ENCODE peak calls at places on chromosomes 16 and 17, in four cellular contexts. T is ovary, F is right lobe of liver, J is Peyer's patch. H is an unnamed sample.

GRCh38 chr16:86597880-86598606 is 19.7 kb downstream of the FOXL1 start:
- DNase-seq in T (no peak), F (no peak), J (no peak), H (peak)

GRCh38 chr17:57478851-57479250 is 222.5 kb downstream of the MSI2 start:
- DNase-seq in T (no peak), F (no peak), J (no peak), H (no peak)

GRCh38 chr17:64058547-64059115 is 38.2 kb upstream of the ICAM2 start:
- DNase-seq in T (peak), F (peak), J (no peak), H (no peak)

GRCh38 chr16:77212736-77213541 is 13.7 kb downstream of the SYCE1L start:
- DNase-seq in T (peak), F (peak), J (peak), H (peak)

GRCh38 chr17:55238931-55239297 is 25.8 kb upstream of the HLF start:
- DNase-seq in T (no peak), F (peak), J (no peak), H (no peak)

GRCh38 chr16:11398851-11399250 is 53.6 kb downstream of the RMI2 start:
- DNase-seq in T (peak), F (no peak), J (no peak), H (no peak)

GRCh38 chr16:59046335-59046734 is 312.2 kb upstream of the GOT2 start:
- DNase-seq in T (no peak), F (no peak), J (no peak), H (no peak)

GRCh38 chr17:27497696-27498095 is 41.4 kb downstream of the KSR1 start:
- DNase-seq in T (no peak), F (no peak), J (no peak), H (peak)

GRCh38 chr16:12271006-12271405 is 294.5 kb downstream of the SNX29 start:
- DNase-seq in T (no peak), F (no peak), J (no peak), H (no peak)

GRCh38 chr17:82878545-82878944 is 38.7 kb upstream of the ZNF750 start:
- DNase-seq in T (no peak), F (no peak), J (no peak), H (no peak)

GRCh38 chr17:55722016-55722706 is 503 bp downstream of the TMEM100 start:
- DNase-seq in T (no peak), F (no peak), J (no peak), H (no peak)

GRCh38 chr17:48961516-48962233 is 6.7 kb downstream of the GIP start:
- DNase-seq in T (no peak), F (no peak), J (no peak), H (no peak)

GRCh38 chr16:84603115-84603816 is 14.6 kb downstream of the COTL1 start:
- DNase-seq in T (peak), F (peak), J (peak), H (peak)

GRCh38 chr17:65794572-65794971 is 233.1 kb upstream of the AXIN2 start:
- DNase-seq in T (no peak), F (no peak), J (no peak), H (no peak)

GRCh38 chr17:237406-237955 is 56.0 kb upstream of the DOC2B start:
- DNase-seq in T (peak), F (peak), J (no peak), H (no peak)

GRCh38 chr16:12758031-12758669 is 45.5 kb downstream of the CPPED1 start:
- DNase-seq in T (no peak), F (no peak), J (no peak), H (no peak)

GRCh38 chr17:82370471-82371332 is 863 bp upstream of the UTS2R start:
- DNase-seq in T (no peak), F (no peak), J (peak), H (no peak)

GRCh38 chr16:53126390-53126789 is 71.6 kb downstream of the CHD9 start:
- DNase-seq in T (no peak), F (no peak), J (no peak), H (no peak)

GRCh38 chr17:30021708-30022317 is 80.4 kb downstream of the EFCAB5 start:
- DNase-seq in T (no peak), F (no peak), J (peak), H (no peak)

GRCh38 chr17:19538095-19539039 is 4.7 kb downstream of the SLC47A1 start:
- DNase-seq in T (no peak), F (peak), J (no peak), H (no peak)

GRCh38 chr17:78623541-78623940 is 46.3 kb upstream of the DNAH17 start:
- DNase-seq in T (no peak), F (no peak), J (no peak), H (no peak)

GRCh38 chr16:19071811-19072777 is 4.7 kb downstream of the COQ7 start:
- DNase-seq in T (no peak), F (peak), J (peak), H (peak)

GRCh38 chr17:76063880-76064546 is 8.3 kb downstream of the SRP68 start:
- DNase-seq in T (no peak), F (no peak), J (peak), H (no peak)

GRCh38 chr17:81513669-81514484 is 1.3 kb upstream of the ACTG1 start:
- DNase-seq in T (peak), F (peak), J (peak), H (peak)

GRCh38 chr16:69741519-69741918 is 13.2 kb downstream of the NOB1 start:
- DNase-seq in T (no peak), F (no peak), J (no peak), H (no peak)

GRCh38 chr17:74454197-74455024 is 12.0 kb upstream of the CD300A start:
- DNase-seq in T (peak), F (peak), J (no peak), H (peak)
- TF ChIP-seq CTCF in T (no peak), F (peak), J (peak), H (no peak)

DNA sequence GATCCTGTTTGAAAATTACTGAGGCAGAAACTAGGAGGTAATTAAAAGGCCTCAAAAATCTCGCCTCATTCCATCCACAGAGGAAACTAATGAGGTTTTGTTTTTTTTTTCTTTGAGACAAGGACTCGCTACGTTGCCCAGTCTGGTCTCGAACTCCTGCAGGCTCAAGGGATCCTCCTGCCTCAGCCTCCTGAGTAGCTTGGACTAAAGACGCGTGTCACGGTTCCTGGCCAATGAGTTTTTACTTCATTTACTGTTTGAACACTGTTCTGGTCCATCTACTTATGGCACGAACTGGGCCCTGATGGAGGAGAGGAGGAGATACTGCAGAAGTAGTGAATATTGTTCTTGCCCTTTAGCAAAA is 600 bp upstream of the BLTP2 start:
- DNase-seq in T (no peak), F (no peak), J (no peak), H (no peak)
- TF ChIP-seq POLR2A in T (no peak), F (no peak), J (no peak), H (no peak)

DNA sequence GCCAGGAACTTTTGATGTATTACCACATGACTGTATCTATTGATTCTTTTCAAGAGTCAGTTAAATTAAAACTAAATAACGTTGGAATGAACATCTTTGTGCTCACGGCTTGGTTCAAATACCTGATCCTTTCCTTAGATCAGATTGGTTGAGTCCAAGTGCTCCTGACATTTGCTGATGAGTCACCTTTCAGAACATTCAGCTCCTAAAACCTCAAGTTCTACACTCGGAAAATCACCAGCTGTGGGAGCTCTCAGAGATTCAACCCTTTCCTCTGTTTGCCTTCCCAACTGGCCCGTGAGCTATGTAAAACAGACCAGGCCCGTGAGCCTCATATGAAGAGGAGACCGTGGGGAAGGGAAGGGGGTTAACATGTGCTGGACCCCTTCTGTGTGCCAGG is 68.1 kb downstream of the RTN4RL1 start:
- DNase-seq in T (no peak), F (no peak), J (no peak), H (no peak)
- H3K4me3 ChIP-seq in T (no peak), F (no peak), J (no peak), H (no peak)

GRCh38 chr16:470418-470817 is 45.0 kb downstream of the RAB11FIP3 start:
- DNase-seq in T (no peak), F (no peak), J (no peak), H (no peak)

GRCh38 chr16:471353-472198 is 46.1 kb downstream of the RAB11FIP3 start:
- DNase-seq in T (no peak), F (no peak), J (no peak), H (no peak)

GRCh38 chr16:472199-472504 is 46.7 kb downstream of the RAB11FIP3 start:
- DNase-seq in T (no peak), F (no peak), J (no peak), H (no peak)

GRCh38 chr16:466651-467050 is 41.2 kb downstream of the RAB11FIP3 start:
- DNase-seq in T (no peak), F (no peak), J (no peak), H (no peak)

GRCh38 chr16:468072-468821 is 42.8 kb downstream of the RAB11FIP3 start:
- DNase-seq in T (no peak), F (peak), J (no peak), H (no peak)
- TF ChIP-seq CTCF in T (no peak), F (no peak), J (no peak), H (no peak)

GRCh38 chr17:36601303-36602029 is at the start of gene MRM1:
- DNase-seq in T (peak), F (peak), J (peak), H (peak)
- TF ChIP-seq POLR2A in T (peak), F (peak), J (peak), H (no peak)

GRCh38 chr16:54286330-54287017 is at the start of gene IRX3:
- DNase-seq in T (peak), F (peak), J (no peak), H (peak)
- H3K4me3 ChIP-seq in T (peak), F (peak), J (peak), H (peak)

DNA sequence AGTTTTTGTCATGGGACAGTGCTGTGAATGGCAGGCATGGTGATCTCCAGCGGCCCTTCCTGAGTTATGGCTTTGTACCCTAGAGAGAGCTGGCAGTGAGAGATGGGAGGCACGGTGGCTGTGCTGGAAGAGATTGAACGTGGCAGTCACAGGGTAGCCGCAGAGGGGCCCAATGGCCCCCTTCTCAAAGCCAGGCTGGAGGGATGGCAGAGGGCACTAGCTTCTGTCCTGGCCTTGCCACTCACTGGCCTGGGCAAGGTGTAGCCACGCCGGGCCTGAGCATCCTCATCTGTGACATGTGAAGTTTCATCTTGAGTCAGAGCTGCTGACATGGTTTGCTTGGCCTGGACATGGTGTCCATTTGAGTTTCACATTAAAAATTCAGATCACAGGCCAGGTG is 3.9 kb upstream of the ATP2A1 start:
- DNase-seq in T (no peak), F (no peak), J (no peak), H (no peak)
- TF ChIP-seq CTCF in T (no peak), F (no peak), J (no peak), H (no peak)

DNA sequence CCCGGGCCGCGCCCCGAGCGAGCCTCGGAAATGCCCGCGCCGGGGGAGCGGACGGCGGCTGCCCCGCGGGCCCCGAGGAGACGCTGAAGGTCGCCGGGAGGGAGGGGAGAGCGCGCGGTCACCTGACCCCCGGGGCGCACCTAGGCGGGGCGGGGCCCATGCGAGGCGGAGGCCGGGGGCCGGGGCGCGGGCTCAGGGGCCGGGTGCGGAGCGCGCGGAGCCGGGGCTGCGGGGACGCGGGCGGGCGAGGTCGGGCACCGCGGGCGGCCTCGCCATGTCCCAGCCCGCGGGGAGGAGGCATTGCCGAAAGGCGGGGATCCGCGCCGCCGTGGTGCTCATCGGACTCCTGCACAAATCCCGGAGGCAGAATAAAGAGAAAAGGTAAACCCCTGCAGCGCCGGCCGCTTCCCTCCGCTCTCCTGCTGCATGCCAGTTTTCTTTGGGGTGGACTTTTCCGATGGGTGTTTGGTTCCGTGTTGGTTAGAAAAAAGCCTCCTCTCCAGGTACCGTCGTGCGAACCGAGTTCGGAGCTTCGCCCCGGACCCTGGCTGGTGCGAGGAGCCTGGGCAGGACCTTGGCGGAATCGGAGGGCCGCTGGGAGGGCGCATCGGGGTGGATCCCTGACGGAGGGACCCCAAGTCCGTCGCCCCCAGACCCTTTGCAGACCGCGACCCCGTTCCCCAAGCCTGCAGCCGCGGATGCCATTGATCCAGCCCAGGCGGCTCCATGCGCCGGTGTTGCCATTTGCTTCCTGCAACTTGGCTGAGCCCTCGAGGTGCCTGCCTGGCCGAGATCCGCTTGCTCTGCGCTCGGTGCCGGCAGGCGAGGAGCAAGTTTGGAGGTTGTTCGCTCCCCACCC is 57.7 kb downstream of the RAP1GAP2 start:
- DNase-seq in T (no peak), F (peak), J (no peak), H (no peak)
- TF ChIP-seq POLR2A in T (no peak), F (no peak), J (no peak), H (no peak)

GRCh38 chr17:50292465-50292864 is 18.2 kb downstream of the TMEM92 start:
- DNase-seq in T (no peak), F (no peak), J (no peak), H (no peak)
- H3K4me3 ChIP-seq in T (no peak), F (no peak), J (no peak), H (no peak)